ENCODE peak calls at places on chromosomes 3 and 15, in six cellular contexts. U, D, E, K, N and Z are unnamed samples.

GRCh38 chr3:141782386-141782932 is 19.3 kb downstream of the GRK7 start:
- DNase-seq in U (no peak), D (no peak), E (no peak), K (no peak), N (no peak), Z (peak; percentile 8)

GRCh38 chr15:91298101-91298500 is 198.0 kb downstream of the SV2B start:
- DNase-seq in U (no peak), D (no peak), E (no peak), K (no peak), N (no peak), Z (no peak)

GRCh38 chr3:155912574-155913190 is 42.2 kb downstream of the GMPS start:
- DNase-seq in U (no peak), D (peak; percentile 39), E (no peak), K (no peak), N (no peak), Z (no peak)

GRCh38 chr3:63015614-63016016 is 140.4 kb upstream of the CADPS start:
- DNase-seq in U (peak; percentile 51), D (no peak), E (no peak), K (peak; percentile 92), N (peak; percentile 74), Z (no peak)

GRCh38 chr3:58336135-58336882 is 3.6 kb downstream of the PXK start:
- DNase-seq in U (no peak), D (peak; percentile 89), E (no peak), K (no peak), N (no peak), Z (peak; percentile 87)

GRCh38 chr3:115671761-115672455 is 48.6 kb downstream of the GAP43 start:
- DNase-seq in U (no peak), D (no peak), E (peak; percentile 4), K (no peak), N (no peak), Z (peak; percentile 36)

GRCh38 chr15:31024979-31025378 is 33.6 kb upstream of the MTMR10 start:
- DNase-seq in U (no peak), D (peak; percentile 49), E (peak; percentile 69), K (no peak), N (no peak), Z (peak; percentile 37)

GRCh38 chr3:126274735-126275734 is 82.2 kb downstream of the KLF15 start:
- DNase-seq in U (no peak), D (no peak), E (no peak), K (no peak), N (no peak), Z (no peak)

GRCh38 chr15:59994855-59995557 is 9.1 kb upstream of the FOXB1 start:
- DNase-seq in U (peak; percentile 33), D (no peak), E (no peak), K (peak; percentile 75), N (no peak), Z (no peak)

GRCh38 chr15:99984491-99985243 is 251.4 kb upstream of the LYSMD4 start:
- DNase-seq in U (no peak), D (no peak), E (no peak), K (no peak), N (no peak), Z (no peak)

GRCh38 chr15:68982002-68982401 is 32.5 kb upstream of the NOX5 start:
- DNase-seq in U (no peak), D (no peak), E (no peak), K (no peak), N (no peak), Z (no peak)

GRCh38 chr3:14768182-14768790 is 50.5 kb upstream of the FGD5 start:
- DNase-seq in U (no peak), D (no peak), E (no peak), K (peak; percentile 18), N (no peak), Z (no peak)

GRCh38 chr15:80977627-80978036 is 12.0 kb downstream of the MESD start:
- DNase-seq in U (peak; percentile 40), D (no peak), E (peak; percentile 78), K (peak; percentile 78), N (no peak), Z (peak; percentile 51)

GRCh38 chr3:183161552-183162345 is 785 bp downstream of the LAMP3 start:
- DNase-seq in U (no peak), D (no peak), E (no peak), K (peak; percentile 74), N (no peak), Z (no peak)

GRCh38 chr3:66453525-66454463 is 47.0 kb downstream of the LRIG1 start:
- DNase-seq in U (no peak), D (no peak), E (no peak), K (no peak), N (no peak), Z (no peak)
- H2BK120ac ChIP-seq in U (no peak overlapping the region), D (no peak overlapping the region), E (no peak overlapping the region), K (no peak overlapping the region), N (no peak overlapping the region), Z (no peak overlapping the region)

DNA sequence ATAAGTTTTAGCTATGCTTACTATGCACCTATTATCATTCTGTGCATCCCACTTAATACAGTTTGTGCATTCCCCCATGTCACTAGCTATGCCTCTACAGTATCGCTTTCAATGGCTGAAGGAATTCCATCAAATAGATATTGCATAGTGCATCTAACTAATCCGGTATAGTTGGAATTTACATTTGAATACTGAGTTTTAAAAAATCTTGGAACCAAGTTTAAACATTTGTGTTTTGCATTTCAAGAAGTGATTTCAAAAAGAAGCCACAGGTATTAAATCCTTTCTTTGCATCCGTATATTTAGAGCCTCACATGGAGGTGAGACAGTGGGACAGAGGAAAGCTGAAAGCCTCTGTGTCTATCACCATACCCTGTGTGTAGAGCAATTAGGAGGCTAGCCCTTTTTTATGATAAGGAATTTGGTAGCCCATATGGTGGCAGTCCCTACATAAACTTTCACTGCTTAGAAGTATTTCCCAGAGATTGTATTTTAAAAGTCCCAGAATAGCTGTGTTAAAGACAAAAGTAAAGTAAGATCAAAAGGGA is 960.2 kb upstream of the CFAP20DC start:
- DNase-seq in U (no peak), D (no peak), E (no peak), K (no peak), N (no peak), Z (no peak)
- H2AFZ ChIP-seq in U (no peak overlapping the region), D (no peak overlapping the region), E (no peak overlapping the region), K (no peak overlapping the region), N (no peak overlapping the region), Z (no peak overlapping the region)

DNA sequence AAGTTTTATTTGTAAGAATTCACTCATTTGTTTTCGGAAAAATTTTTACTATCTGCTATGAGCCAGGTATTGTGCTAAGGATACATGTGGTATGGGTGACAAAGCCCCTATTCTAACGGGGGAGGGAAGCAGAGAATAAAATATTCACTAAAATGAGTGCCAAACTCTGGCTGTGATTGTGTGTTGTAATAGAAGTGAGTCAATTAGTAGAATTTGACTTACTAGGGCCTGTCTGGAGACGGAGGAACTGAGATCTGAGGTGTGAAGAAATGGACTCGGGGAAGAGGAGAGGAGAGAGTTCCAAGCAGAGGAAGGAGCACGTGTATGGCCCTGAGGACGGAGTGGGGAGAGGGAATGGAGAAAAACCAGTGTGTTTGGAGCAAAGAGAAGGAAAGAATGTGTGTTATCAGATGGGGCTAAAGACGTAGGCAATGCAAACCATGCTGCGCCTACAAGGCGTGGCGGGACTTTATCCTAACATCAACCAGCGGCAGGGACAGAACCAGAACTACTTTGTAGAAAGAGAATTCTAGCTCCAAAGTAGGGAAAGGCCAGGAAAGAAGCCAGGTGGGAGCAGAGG is 89.1 kb downstream of the OSBPL10 start:
- DNase-seq in U (no peak), D (no peak), E (peak; percentile 97), K (no peak), N (no peak), Z (no peak)
- H2BK120ac ChIP-seq in U (no peak overlapping the region), D (no peak overlapping the region), E (peak overlapping the region; percentile 45), K (no peak overlapping the region), N (no peak overlapping the region), Z (no peak overlapping the region)

GRCh38 chr15:79031201-79031600 is 59.4 kb downstream of the RASGRF1 start:
- DNase-seq in U (no peak), D (no peak), E (no peak), K (no peak), N (no peak), Z (no peak)
- H2AFZ ChIP-seq in U (no peak overlapping the region), D (no peak overlapping the region), E (no peak overlapping the region), K (no peak overlapping the region), N (no peak overlapping the region), Z (no peak overlapping the region)

GRCh38 chr3:184769771-184770170 is 42.2 kb upstream of the VPS8 start:
- DNase-seq in U (no peak), D (no peak), E (no peak), K (no peak), N (no peak), Z (no peak)
- H2BK120ac ChIP-seq in U (no peak overlapping the region), D (no peak overlapping the region), E (no peak overlapping the region), K (no peak overlapping the region), N (no peak overlapping the region), Z (peak overlapping the region; percentile 29)